ENCODE peak calls at places on chromosomes 5 and 9, in six cellular contexts. J is activated CD4-positive, alpha-beta T cell treated with anti-CD3 and anti-CD28 coated beads for 36 hours; M is substantia nigra; Y is NCI-H1092 treated with DMSO at 0.1 percent for 48 hours; T is effector memory CD4-positive, alpha-beta T cell; Q is effector CD4-positive, alpha-beta T cell. A is an unnamed sample.

GRCh38 chr9:38066907-38067610 is 2.0 kb downstream of the SHB start:
- DNase-seq in J (peak), M (no peak), Y (peak), T (no peak), Q (no peak), A (peak)

GRCh38 chr9:101848485-101848919 is 110.1 kb upstream of the GRIN3A start:
- DNase-seq in J (no peak), M (no peak), Y (no peak), T (no peak), Q (no peak), A (no peak)

GRCh38 chr5:151234476-151235238 is 10.8 kb upstream of the CCDC69 start:
- DNase-seq in J (peak), M (no peak), Y (no peak), T (no peak), Q (no peak), A (no peak)

GRCh38 chr5:172793577-172794488 is 22.8 kb upstream of the DUSP1 start:
- DNase-seq in J (no peak), M (no peak), Y (no peak), T (no peak), Q (no peak), A (no peak)

GRCh38 chr9:83596899-83597504 is 25.9 kb upstream of the IDNK start:
- DNase-seq in J (peak), M (no peak), Y (peak), T (no peak), Q (peak), A (peak)

GRCh38 chr5:74624501-74624900 is 16.0 kb downstream of the ENC1 start:
- DNase-seq in J (no peak), M (no peak), Y (no peak), T (no peak), Q (no peak), A (no peak)

GRCh38 chr5:32692066-32692746 is 18.9 kb upstream of the NPR3 start:
- DNase-seq in J (no peak), M (no peak), Y (no peak), T (no peak), Q (no peak), A (no peak)

GRCh38 chr5:38831909-38832308 is 13.9 kb upstream of the OSMR start:
- DNase-seq in J (peak), M (no peak), Y (peak), T (no peak), Q (no peak), A (peak)

GRCh38 chr9:93960971-93961841 is 6.1 kb upstream of the BARX1 start:
- DNase-seq in J (no peak), M (no peak), Y (no peak), T (no peak), Q (no peak), A (no peak)

GRCh38 chr5:107286447-107287098 is 384.2 kb downstream of the EFNA5 start:
- DNase-seq in J (no peak), M (no peak), Y (no peak), T (no peak), Q (no peak), A (no peak)

GRCh38 chr9:136527721-136528710 is 17.8 kb downstream of the NOTCH1 start:
- DNase-seq in J (peak), M (no peak), Y (peak), T (no peak), Q (no peak), A (no peak)

GRCh38 chr5:180201051-180201987 is 7.7 kb downstream of the RASGEF1C start:
- DNase-seq in J (peak), M (no peak), Y (no peak), T (no peak), Q (no peak), A (peak)

GRCh38 chr9:94693485-94694191 is 32.9 kb upstream of the AOPEP start:
- DNase-seq in J (no peak), M (no peak), Y (no peak), T (no peak), Q (no peak), A (no peak)

GRCh38 chr5:150035139-150035893 is 34.8 kb downstream of the HMGXB3 start:
- DNase-seq in J (no peak), M (no peak), Y (no peak), T (no peak), Q (no peak), A (no peak)

GRCh38 chr9:120362446-120362845 is 217.5 kb downstream of the CDK5RAP2 start:
- DNase-seq in J (no peak), M (no peak), Y (no peak), T (no peak), Q (no peak), A (no peak)

GRCh38 chr9:115415450-115415849 is 297.5 kb upstream of the TNC start:
- DNase-seq in J (no peak), M (no peak), Y (no peak), T (no peak), Q (no peak), A (no peak)